ENCODE peak calls at places on chromosomes 7 and 10, in four cellular contexts. One of them, this sample, is unnamed.

GRCh38 chr7:82331234-82331633 is 112.3 kb downstream of the CACNA2D1 start:
- DNase-seq in spleen: no peak
- DNase-seq in HCT116: no peak
- DNase-seq in A549: no peak
- DNase-seq in this sample: no peak

GRCh38 chr10:509361-510102 is 179.9 kb downstream of the DIP2C start:
- DNase-seq in spleen: peak; percentile 61
- DNase-seq in HCT116: no peak
- DNase-seq in A549: no peak
- DNase-seq in this sample: no peak

GRCh38 chr7:98178321-98178720 is 32.9 kb upstream of the BHLHA15 start:
- DNase-seq in spleen: no peak
- DNase-seq in HCT116: no peak
- DNase-seq in A549: no peak
- DNase-seq in this sample: no peak

GRCh38 chr7:15457959-15458955 is 103.6 kb downstream of the AGMO start:
- DNase-seq in spleen: no peak
- DNase-seq in HCT116: no peak
- DNase-seq in A549: no peak
- DNase-seq in this sample: no peak

GRCh38 chr7:55572378-55573233 is at the start of gene VOPP1:
- DNase-seq in spleen: peak; percentile 94
- DNase-seq in HCT116: no peak
- DNase-seq in A549: peak; percentile 80
- DNase-seq in this sample: peak; percentile 81

GRCh38 chr7:4668510-4668847 is 13.6 kb upstream of the FOXK1 start:
- DNase-seq in spleen: no peak
- DNase-seq in HCT116: no peak
- DNase-seq in A549: no peak
- DNase-seq in this sample: no peak

GRCh38 chr7:95725170-95725569 is 47.2 kb upstream of the DYNC1I1 start:
- DNase-seq in spleen: no peak
- DNase-seq in HCT116: no peak
- DNase-seq in A549: no peak
- DNase-seq in this sample: no peak

GRCh38 chr10:82737556-82737955 is 862.6 kb downstream of the NRG3 start:
- DNase-seq in spleen: no peak
- DNase-seq in HCT116: no peak
- DNase-seq in A549: no peak
- DNase-seq in this sample: no peak

GRCh38 chr10:44384601-44385422 is at the start of gene CXCL12:
- DNase-seq in spleen: peak; percentile 80
- DNase-seq in HCT116: no peak
- DNase-seq in A549: no peak
- DNase-seq in this sample: no peak

GRCh38 chr7:13042605-13043236 is 355.3 kb downstream of the ARL4A start:
- DNase-seq in spleen: no peak
- DNase-seq in HCT116: peak; percentile 56
- DNase-seq in A549: peak; percentile 34
- DNase-seq in this sample: no peak

GRCh38 chr10:101323495-101323894 is 30.5 kb upstream of the BTRC start:
- DNase-seq in spleen: no peak
- DNase-seq in HCT116: no peak
- DNase-seq in A549: no peak
- DNase-seq in this sample: no peak

GRCh38 chr10:63673246-63673645 is 152.0 kb downstream of the REEP3 start:
- DNase-seq in spleen: no peak
- DNase-seq in HCT116: no peak
- DNase-seq in A549: no peak
- DNase-seq in this sample: no peak

GRCh38 chr7:101017099-101017777 is 2.6 kb upstream of the MUC17 start:
- DNase-seq in spleen: peak; percentile 88
- DNase-seq in HCT116: no peak
- DNase-seq in A549: peak; percentile 94
- DNase-seq in this sample: peak; percentile 45

GRCh38 chr10:5775705-5776104 is 37.5 kb downstream of the GDI2 start:
- DNase-seq in spleen: peak; percentile 93
- DNase-seq in HCT116: no peak
- DNase-seq in A549: no peak
- DNase-seq in this sample: peak; percentile 79

GRCh38 chr10:98411768-98412167 is 3.2 kb downstream of the PYROXD2 start:
- DNase-seq in spleen: no peak
- DNase-seq in HCT116: no peak
- DNase-seq in A549: no peak
- DNase-seq in this sample: no peak

GRCh38 chr10:87752571-87752970 is 65.5 kb downstream of the ATAD1 start:
- DNase-seq in spleen: no peak
- DNase-seq in HCT116: no peak
- DNase-seq in A549: no peak
- DNase-seq in this sample: no peak

GRCh38 chr10:113899952-113900598 is 45.6 kb downstream of the NHLRC2 start:
- DNase-seq in spleen: no peak
- DNase-seq in HCT116: no peak
- DNase-seq in A549: no peak
- DNase-seq in this sample: no peak

GRCh38 chr10:11345224-11346054 is 266.0 kb downstream of the USP6NL start:
- DNase-seq in spleen: no peak
- DNase-seq in HCT116: peak; percentile 61
- DNase-seq in A549: no peak
- DNase-seq in this sample: peak; percentile 48

GRCh38 chr10:8242295-8242872 is 187.9 kb downstream of the GATA3 start:
- DNase-seq in spleen: no peak
- DNase-seq in HCT116: no peak
- DNase-seq in A549: no peak
- DNase-seq in this sample: no peak

GRCh38 chr10:70478191-70479160 is at the start of gene PALD1:
- DNase-seq in spleen: peak; percentile 89
- DNase-seq in HCT116: peak; percentile 48
- DNase-seq in A549: peak; percentile 71
- DNase-seq in this sample: peak; percentile 21

GRCh38 chr10:78516236-78516635 is 482.6 kb downstream of the RPS24 start:
- DNase-seq in spleen: no peak
- DNase-seq in HCT116: no peak
- DNase-seq in A549: no peak
- DNase-seq in this sample: no peak

GRCh38 chr7:118153551-118154177 is 30.3 kb upstream of the LSM8 start:
- DNase-seq in spleen: no peak
- DNase-seq in HCT116: peak; percentile 28
- DNase-seq in A549: no peak
- DNase-seq in this sample: peak; percentile 1

GRCh38 chr7:55099086-55099831 is 80.4 kb downstream of the EGFR start:
- DNase-seq in spleen: no peak
- DNase-seq in HCT116: no peak
- DNase-seq in A549: no peak
- DNase-seq in this sample: no peak

GRCh38 chr7:155497149-155497901 is 39.4 kb downstream of the EN2 start:
- DNase-seq in spleen: no peak
- DNase-seq in HCT116: no peak
- DNase-seq in A549: no peak
- DNase-seq in this sample: no peak

GRCh38 chr7:80392229-80393169 is 119.4 kb downstream of the GNAT3 start:
- DNase-seq in spleen: no peak
- DNase-seq in HCT116: peak; percentile 7
- DNase-seq in A549: peak; percentile 3
- DNase-seq in this sample: no peak

GRCh38 chr10:124498071-124498470 is 36.4 kb downstream of the LHPP start:
- DNase-seq in spleen: no peak
- DNase-seq in HCT116: no peak
- DNase-seq in A549: no peak
- DNase-seq in this sample: no peak

GRCh38 chr10:132714096-132714721 is 71.7 kb downstream of the NKX6-2 start:
- DNase-seq in spleen: peak; percentile 63
- DNase-seq in HCT116: no peak
- DNase-seq in A549: no peak
- DNase-seq in this sample: no peak

DNA sequence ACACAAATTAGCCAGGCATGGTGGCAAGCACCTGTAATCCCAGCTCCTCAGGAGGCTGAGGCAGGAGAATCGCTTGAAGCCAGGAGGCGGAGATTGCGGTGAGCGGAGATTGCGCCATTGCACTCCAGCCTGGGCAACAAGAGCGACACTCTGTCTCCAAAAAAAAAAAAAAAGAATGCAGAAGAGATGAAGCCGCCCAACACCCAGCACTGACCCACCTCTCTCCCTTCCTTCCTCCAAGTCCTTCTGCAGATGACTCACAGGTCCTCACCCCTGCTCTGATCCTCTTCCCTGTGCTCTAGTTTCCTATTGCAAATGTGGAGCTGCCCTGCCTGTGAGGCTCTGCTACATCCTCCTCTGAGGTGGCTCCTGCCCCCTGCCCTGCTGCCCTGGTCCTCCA is 22.0 kb upstream of the OPALIN start:
- DNase-seq in spleen: no peak
- DNase-seq in HCT116: no peak
- DNase-seq in A549: no peak
- DNase-seq in this sample: no peak
- H3K27ac ChIP-seq in spleen: no peak overlapping the region
- H3K27ac ChIP-seq in HCT116: no peak overlapping the region
- H3K27ac ChIP-seq in A549: no peak overlapping the region
- H3K27ac ChIP-seq in this sample: no peak overlapping the region

DNA sequence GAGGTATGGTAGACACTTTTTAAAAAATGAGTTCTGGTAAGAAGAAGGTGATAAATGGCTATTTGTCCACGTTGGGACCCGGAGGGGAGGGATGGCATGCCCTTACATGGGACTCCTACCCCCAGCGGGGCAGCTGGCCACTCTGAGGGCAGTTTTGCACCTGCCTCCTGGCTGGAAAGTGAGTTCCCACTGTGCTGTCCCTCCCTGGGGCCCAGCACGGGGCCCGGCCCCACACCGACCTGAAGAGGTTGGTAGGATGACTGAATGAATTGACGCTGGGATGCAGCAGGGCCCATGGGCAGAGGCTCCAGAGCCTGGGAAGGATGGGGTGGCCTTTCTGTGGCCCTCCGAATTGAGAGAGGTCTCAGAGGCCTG is 592 bp upstream of the AEBP1 start:
- DNase-seq in spleen: peak; percentile 69
- DNase-seq in HCT116: no peak
- DNase-seq in A549: no peak
- DNase-seq in this sample: no peak
- H3K4me3 ChIP-seq in spleen: no peak overlapping the region
- H3K4me3 ChIP-seq in HCT116: no peak overlapping the region
- H3K4me3 ChIP-seq in A549: no peak overlapping the region
- H3K4me3 ChIP-seq in this sample: no peak overlapping the region

GRCh38 chr7:69967699-69968450 is 369.6 kb downstream of the AUTS2 start:
- DNase-seq in spleen: no peak
- DNase-seq in HCT116: no peak
- DNase-seq in A549: no peak
- DNase-seq in this sample: no peak

GRCh38 chr7:69962856-69963149 is 364.5 kb downstream of the AUTS2 start:
- DNase-seq in spleen: no peak
- DNase-seq in HCT116: no peak
- DNase-seq in A549: no peak
- DNase-seq in this sample: no peak

GRCh38 chr7:69968969-69969368 is 370.7 kb downstream of the AUTS2 start:
- DNase-seq in spleen: no peak
- DNase-seq in HCT116: no peak
- DNase-seq in A549: no peak
- DNase-seq in this sample: no peak

GRCh38 chr7:69963388-69963787 is 365.1 kb downstream of the AUTS2 start:
- DNase-seq in spleen: no peak
- DNase-seq in HCT116: no peak
- DNase-seq in A549: no peak
- DNase-seq in this sample: no peak

GRCh38 chr7:69967152-69967591 is 368.9 kb downstream of the AUTS2 start:
- DNase-seq in spleen: no peak
- DNase-seq in HCT116: no peak
- DNase-seq in A549: no peak
- DNase-seq in this sample: no peak
- H3K4me1 ChIP-seq in spleen: peaks cover 22% of the 10 kb centered on the region
- H3K4me1 ChIP-seq in HCT116: no peaks in the 10 kb centered on the region
- H3K4me1 ChIP-seq in A549: no peaks in the 10 kb centered on the region
- H3K4me1 ChIP-seq in this sample: no peaks in the 10 kb centered on the region

GRCh38 chr7:27392477-27392876 is 149.9 kb downstream of the EVX1 start:
- DNase-seq in spleen: no peak
- DNase-seq in HCT116: no peak
- DNase-seq in A549: no peak
- DNase-seq in this sample: no peak

GRCh38 chr7:27386581-27386980 is 144.0 kb downstream of the EVX1 start:
- DNase-seq in spleen: no peak
- DNase-seq in HCT116: no peak
- DNase-seq in A549: no peak
- DNase-seq in this sample: no peak

GRCh38 chr7:27394871-27395270 is 152.3 kb downstream of the EVX1 start:
- DNase-seq in spleen: no peak
- DNase-seq in HCT116: no peak
- DNase-seq in A549: no peak
- DNase-seq in this sample: no peak

DNA sequence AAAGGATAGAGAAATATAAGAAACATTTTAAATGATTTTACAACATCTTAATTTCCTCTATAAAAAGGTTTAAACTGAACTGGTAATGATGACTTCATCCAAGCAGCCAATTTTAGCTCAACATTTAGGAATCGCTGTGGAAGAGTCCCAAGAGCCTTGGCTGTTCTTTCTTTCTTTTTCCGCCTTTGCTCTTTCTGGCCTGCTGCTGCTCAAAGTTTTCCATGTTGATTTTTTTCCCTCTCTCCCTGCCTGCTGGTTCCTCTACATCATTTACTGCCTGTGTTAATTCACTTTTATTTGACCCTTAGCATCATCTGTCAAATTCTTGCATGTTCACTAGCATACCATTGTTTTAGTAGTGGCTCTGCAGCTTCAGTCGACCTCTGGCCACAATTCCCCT is 146.9 kb downstream of the EVX1 start:
- DNase-seq in spleen: no peak
- DNase-seq in HCT116: no peak
- DNase-seq in A549: no peak
- DNase-seq in this sample: no peak
- H3K27ac ChIP-seq in spleen: no peak overlapping the region
- H3K27ac ChIP-seq in HCT116: no peak overlapping the region
- H3K27ac ChIP-seq in A549: no peak overlapping the region
- H3K27ac ChIP-seq in this sample: no peak overlapping the region

GRCh38 chr10:73244866-73245477 is 2.1 kb downstream of the DNAJC9 start:
- DNase-seq in spleen: no peak
- DNase-seq in HCT116: no peak
- DNase-seq in A549: no peak
- DNase-seq in this sample: no peak
- H3K4me3 ChIP-seq in spleen: peak overlapping the region; percentile 89
- H3K4me3 ChIP-seq in HCT116: no peak overlapping the region
- H3K4me3 ChIP-seq in A549: peak overlapping the region; percentile 78
- H3K4me3 ChIP-seq in this sample: peak overlapping the region; percentile 93